ENCODE peak calls at places on chromosomes 2 and 18, in ten cellular contexts. F is IMR-90, N is GM23248, X is mesendoderm, T is mesenchymal stem cell, Z is neural progenitor cell, B is endodermal cell, Q is Karpas-422, U is PC-3, D is HCT116. I is an unnamed sample.

GRCh38 chr2:21333694-21334093 is 209.9 kb downstream of the TDRD15 start:
- DNase-seq in N (no peak), Q (no peak), T (peak; percentile 29), X (no peak), U (no peak), D (no peak), B (no peak), F (no peak), Z (no peak), I (peak; percentile 13)

GRCh38 chr2:72996152-72996502 is 75.4 kb downstream of the SFXN5 start:
- DNase-seq in N (no peak), D (no peak), U (no peak), T (no peak), X (no peak), Q (no peak), Z (no peak), F (no peak), B (no peak), I (no peak)

GRCh38 chr2:26457695-26458364 is 20.1 kb downstream of the OTOF start:
- DNase-seq in F (no peak), T (no peak), U (no peak), D (no peak), Z (no peak), X (no peak), N (no peak), B (peak; percentile 52), Q (no peak), I (no peak)

GRCh38 chr2:72623481-72623880 is 202.4 kb downstream of the EXOC6B start:
- DNase-seq in U (no peak), B (no peak), T (no peak), Z (no peak), X (no peak), F (no peak), N (no peak), Q (no peak), D (no peak), I (no peak)

GRCh38 chr2:211367711-211368110 is 811.3 kb downstream of the CPS1 start:
- DNase-seq in U (peak; percentile 36), Q (no peak), Z (no peak), B (no peak), N (no peak), F (no peak), D (no peak), X (peak; percentile 47), T (no peak), I (peak; percentile 91)

GRCh38 chr2:231930601-231931281 is 4.5 kb upstream of the NPPC start:
- DNase-seq in X (no peak), Q (no peak), B (no peak), U (no peak), F (no peak), T (no peak), Z (no peak), N (no peak), D (no peak), I (no peak)

GRCh38 chr2:893311-893710 is 57.3 kb upstream of the SNTG2 start:
- DNase-seq in F (no peak), X (peak; percentile 90), U (peak; percentile 18), D (peak; percentile 77), Z (peak; percentile 58), N (no peak), T (no peak), Q (peak; percentile 69), B (peak; percentile 94), I (no peak)

GRCh38 chr2:118294063-118294462 is 205.8 kb downstream of the INSIG2 start:
- DNase-seq in D (no peak), Z (no peak), X (no peak), Q (peak; percentile 47), T (no peak), F (no peak), N (no peak), B (no peak), U (no peak), I (no peak)

GRCh38 chr2:111954602-111955332 is 56.4 kb downstream of the MERTK start:
- DNase-seq in B (no peak), F (no peak), D (no peak), T (peak; percentile 26), U (no peak), N (no peak), X (no peak), Q (no peak), Z (no peak), I (no peak)

GRCh38 chr18:74840492-74841167 is 243.0 kb downstream of the ZNF407 start:
- DNase-seq in F (peak; percentile 82), D (no peak), U (peak; percentile 81), B (no peak), Q (no peak), Z (no peak), N (peak; percentile 68), T (peak; percentile 53), X (peak; percentile 18), I (peak; percentile 61)

GRCh38 chr2:27715318-27716165 is 51.9 kb downstream of the SLC4A1AP start:
- DNase-seq in D (no peak), Z (peak; percentile 54), U (peak; percentile 29), N (peak; percentile 85), T (peak; percentile 66), B (peak; percentile 69), F (peak; percentile 69), Q (no peak), X (peak; percentile 34), I (no peak)

DNA sequence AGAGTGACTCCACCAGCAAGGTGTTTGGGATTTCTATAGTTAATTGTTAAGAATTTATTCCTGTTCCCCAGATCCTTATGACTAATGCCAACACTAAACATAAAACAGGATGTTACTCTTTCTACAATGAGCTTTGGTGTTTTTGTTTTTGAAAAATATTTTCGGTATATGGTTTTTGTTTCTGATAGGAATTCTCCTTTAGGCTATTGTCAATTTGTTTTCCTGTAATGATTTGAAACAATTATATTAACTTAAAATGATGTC is 182.6 kb downstream of the AGAP1 start:
- DNase-seq in U (no peak), Z (no peak), D (no peak), N (peak; percentile 15), X (no peak), T (no peak), B (no peak), Q (no peak), F (no peak), I (no peak)
- H3K9ac ChIP-seq in U (no peak overlapping the region), Z (no peak overlapping the region), D (no peak overlapping the region), N (no peak overlapping the region), X (no peak overlapping the region), T (no peak overlapping the region), B (no peak overlapping the region), Q (no peak overlapping the region), F (no peak overlapping the region), I (no peak overlapping the region)

DNA sequence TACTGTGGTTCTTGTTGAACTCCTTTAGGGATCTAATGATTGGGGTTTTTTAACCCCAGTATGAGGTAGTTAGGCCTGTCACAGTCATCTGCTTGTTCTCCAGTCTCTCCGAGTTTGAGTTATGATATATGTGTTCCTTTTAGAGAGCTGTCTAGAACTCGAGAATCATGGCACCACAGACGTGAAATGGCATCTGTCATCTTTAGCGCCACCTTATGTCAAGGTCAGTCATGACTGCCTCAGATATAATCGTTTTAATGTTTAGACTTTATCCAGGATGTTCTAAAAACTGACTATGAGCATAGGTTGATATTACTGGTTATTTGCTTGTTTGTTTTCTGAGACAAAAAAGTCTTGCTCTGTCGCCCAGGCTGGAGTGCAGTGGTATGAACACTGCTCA is 112.2 kb downstream of the CEP192 start:
- DNase-seq in Q (peak; percentile 59), T (no peak), U (peak; percentile 36), B (no peak), X (no peak), D (peak; percentile 4), N (peak; percentile 8), Z (no peak), F (no peak), I (no peak)
- H3K36me3 ChIP-seq in Q (peaks cover 76% of the 10 kb centered on the region), T (peaks cover 83% of the 10 kb centered on the region), U (peaks cover 74% of the 10 kb centered on the region), B (peaks cover 95% of the 10 kb centered on the region), X (peaks cover 16% of the 10 kb centered on the region), D (peaks cover 37% of the 10 kb centered on the region), N (peaks cover 28% of the 10 kb centered on the region), Z (peaks cover 37% of the 10 kb centered on the region), F (peaks cover 49% of the 10 kb centered on the region), I (peaks cover 27% of the 10 kb centered on the region)

DNA sequence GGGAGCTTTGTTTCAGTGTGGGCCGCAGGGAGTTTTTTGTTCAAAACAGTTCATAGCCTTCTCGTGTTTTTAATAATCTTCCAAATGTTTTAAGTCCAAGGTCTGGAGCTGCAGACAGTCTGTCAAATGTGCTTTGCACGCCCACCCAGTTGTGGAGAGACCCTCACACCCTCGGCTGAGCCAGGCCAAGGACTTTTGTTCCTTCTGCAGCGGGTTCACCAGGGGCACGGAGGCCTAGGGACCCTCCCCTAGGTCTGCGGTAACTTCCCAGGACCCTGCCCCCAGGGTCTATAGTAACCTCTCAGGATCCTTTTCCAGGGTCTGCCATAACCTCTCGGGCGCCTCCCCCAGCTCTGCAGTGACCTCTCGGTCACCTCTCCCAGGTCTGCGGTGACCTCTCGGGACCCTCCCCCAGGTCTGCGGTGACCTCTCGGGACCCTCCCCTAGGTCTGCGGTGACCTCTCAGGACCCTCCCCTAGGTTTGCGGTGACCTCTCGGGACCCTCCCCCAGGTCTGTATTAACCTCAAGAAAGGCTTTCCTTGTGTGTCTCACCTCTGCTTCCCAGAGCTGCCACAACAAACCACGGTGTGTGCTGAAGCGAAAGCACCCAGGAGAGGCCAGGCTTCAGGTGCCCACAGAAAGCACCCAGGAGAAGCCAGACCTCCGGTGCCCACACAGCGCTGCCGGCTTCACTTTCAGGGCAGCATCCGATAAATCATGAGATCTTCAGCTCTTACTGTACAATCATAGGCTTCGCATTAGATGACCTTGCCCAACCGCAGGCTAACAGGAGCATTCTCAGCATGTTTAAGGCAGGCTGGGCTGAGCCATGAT is 301.9 kb upstream of the SALL3 start:
- DNase-seq in Q (no peak), X (no peak), Z (no peak), T (no peak), N (no peak), D (no peak), F (no peak), B (no peak), U (no peak), I (no peak)
- H3K9ac ChIP-seq in Q (no peak overlapping the region), X (no peak overlapping the region), Z (no peak overlapping the region), T (no peak overlapping the region), N (no peak overlapping the region), D (no peak overlapping the region), F (no peak overlapping the region), B (no peak overlapping the region), U (no peak overlapping the region), I (no peak overlapping the region)

GRCh38 chr2:85307527-85307897 is 20.3 kb downstream of the TGOLN2 start:
- DNase-seq in B (no peak), N (no peak), U (no peak), F (no peak), Q (no peak), D (no peak), Z (no peak), T (no peak), X (no peak), I (no peak)
- H3K36me3 ChIP-seq in B (peaks cover 69% of the 10 kb centered on the region), N (no peaks in the 10 kb centered on the region), U (no peaks in the 10 kb centered on the region), F (peaks cover 48% of the 10 kb centered on the region), Q (no peaks in the 10 kb centered on the region), D (no peaks in the 10 kb centered on the region), Z (no peaks in the 10 kb centered on the region), T (peaks cover 67% of the 10 kb centered on the region), X (no peaks in the 10 kb centered on the region), I (peaks cover 6% of the 10 kb centered on the region)

I was measured in mammary epithelial cell.